ENCODE peak calls at places on chromosomes 12 and 14, in ten cellular contexts. C is pancreas; F is left ventricle myocardium inferior; T is neuronal stem cell; I is aorta; P is tibial nerve; K is heart right ventricle; B is naive thymus-derived CD4-positive, alpha-beta T cell; W is stomach; A is IMR-90. E is an unnamed sample.

GRCh38 chr12:121226399-121226798 is 16.5 kb downstream of the P2RX4 start:
- DNase-seq in B (no peak), I (no peak), A (no peak), C (no peak), W (no peak), F (no peak), K (no peak), P (no peak), T (no peak), E (no peak)

GRCh38 chr12:53207042-53207441 is at the start of gene ITGB7:
- DNase-seq in W (peak; percentile 52), B (peak; percentile 59), C (no peak), T (no peak), A (no peak), I (peak; percentile 49), P (no peak), K (no peak), F (no peak), E (peak; percentile 75)

GRCh38 chr14:33917664-33918063 is 33.2 kb downstream of the EGLN3 start:
- DNase-seq in P (no peak), K (no peak), F (no peak), I (no peak), W (no peak), C (no peak), B (no peak), T (no peak), A (no peak), E (no peak)

GRCh38 chr12:67826946-67827719 is 162.1 kb upstream of the IFNG-AS1 start:
- DNase-seq in T (no peak), B (no peak), W (no peak), A (peak; percentile 66), I (no peak), C (no peak), F (no peak), P (no peak), K (no peak), E (no peak)

GRCh38 chr12:57737467-57738141 is 938 bp downstream of the AGAP2 start:
- DNase-seq in K (no peak), C (peak; percentile 71), I (no peak), F (no peak), W (no peak), B (no peak), T (no peak), P (no peak), A (peak; percentile 7), E (no peak)

GRCh38 chr14:101460986-101461750 is 100.1 kb upstream of the DIO3 start:
- DNase-seq in I (no peak), A (no peak), F (no peak), B (no peak), K (no peak), C (peak; percentile 47), W (peak; percentile 18), P (no peak), T (no peak), E (no peak)

GRCh38 chr14:56423591-56423991 is 156.0 kb upstream of the TMEM260 start:
- DNase-seq in A (peak; percentile 66), P (no peak), B (no peak), T (no peak), W (no peak), I (no peak), K (no peak), F (no peak), C (no peak), E (no peak)

GRCh38 chr12:118528625-118529024 is 152.3 kb downstream of the SUDS3 start:
- DNase-seq in W (no peak), C (no peak), A (no peak), P (no peak), B (no peak), T (no peak), F (no peak), I (no peak), K (no peak), E (no peak)

GRCh38 chr12:89038831-89039509 is 313.3 kb downstream of the DUSP6 start:
- DNase-seq in B (peak; percentile 33), C (no peak), A (no peak), P (no peak), F (no peak), T (no peak), K (no peak), I (no peak), W (no peak), E (no peak)

GRCh38 chr12:30462249-30462648 is 233.4 kb downstream of the IPO8 start:
- DNase-seq in T (no peak), K (no peak), I (no peak), C (no peak), W (no peak), B (no peak), A (no peak), P (no peak), F (no peak), E (no peak)

GRCh38 chr12:6549379-6550151 is 6.3 kb downstream of the IFFO1 start:
- DNase-seq in F (no peak), A (no peak), W (no peak), K (no peak), C (no peak), P (no peak), T (no peak), B (no peak), I (peak; percentile 47), E (no peak)

GRCh38 chr14:97426776-97427175 is 629.6 kb downstream of the VRK1 start:
- DNase-seq in A (no peak), W (no peak), P (no peak), B (no peak), I (no peak), F (no peak), T (no peak), K (no peak), C (no peak), E (no peak)

GRCh38 chr12:91630906-91631305 is 448.3 kb upstream of the DCN start:
- DNase-seq in K (no peak), C (no peak), W (no peak), F (no peak), P (no peak), I (no peak), B (no peak), T (no peak), A (no peak), E (no peak)

GRCh38 chr12:109821968-109822367 is 11.2 kb downstream of the TRPV4 start:
- DNase-seq in C (no peak), B (no peak), I (no peak), T (no peak), P (no peak), F (no peak), K (no peak), A (no peak), W (no peak), E (no peak)

GRCh38 chr12:6067152-6067916 is 57.1 kb downstream of the VWF start:
- DNase-seq in K (no peak), I (no peak), W (peak; percentile 40), B (no peak), T (no peak), C (no peak), F (no peak), P (peak; percentile 32), A (peak; percentile 28), E (no peak)

GRCh38 chr12:120249875-120250795 is 15.4 kb downstream of the PXN start:
- DNase-seq in W (no peak), K (peak; percentile 84), B (no peak), C (no peak), P (peak; percentile 92), F (peak; percentile 90), I (peak; percentile 65), A (no peak), T (no peak), E (peak; percentile 30)

GRCh38 chr14:54438703-54439102 is 2.5 kb downstream of the CNIH1 start:
- DNase-seq in A (no peak), B (no peak), T (no peak), I (no peak), K (no peak), W (no peak), F (no peak), P (no peak), C (no peak), E (no peak)
- H3K4me1 ChIP-seq in A (peaks cover 13% of the 10 kb centered on the region), B (peaks cover 23% of the 10 kb centered on the region), T (peaks cover 11% of the 10 kb centered on the region), I (peaks cover 9% of the 10 kb centered on the region), K (peaks cover 26% of the 10 kb centered on the region), W (peaks cover 61% of the 10 kb centered on the region), F (peaks cover 70% of the 10 kb centered on the region), P (peaks cover 12% of the 10 kb centered on the region), C (peaks cover 3% of the 10 kb centered on the region), E (peaks cover 22% of the 10 kb centered on the region)

DNA sequence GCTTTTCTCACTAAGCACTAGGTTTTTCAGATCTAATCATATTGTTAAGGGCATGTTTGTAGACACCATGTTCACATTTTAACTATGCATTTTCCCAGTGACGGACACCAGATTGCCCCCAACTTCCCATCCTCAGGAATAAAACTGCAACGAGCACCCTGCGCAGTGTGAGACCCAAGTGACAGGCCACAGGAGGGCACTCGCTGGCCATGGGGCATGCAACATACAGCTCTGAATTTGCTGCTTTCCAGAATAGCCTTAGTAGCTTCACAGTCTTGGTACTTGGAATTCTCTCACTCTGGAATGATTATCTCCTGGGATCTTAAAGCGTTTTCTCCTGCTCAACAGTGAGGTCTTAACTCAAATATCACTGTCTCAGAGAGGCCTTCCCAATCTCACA is 983 bp upstream of the DDX47 start:
- DNase-seq in B (no peak), C (no peak), P (no peak), F (no peak), A (no peak), T (no peak), K (no peak), I (no peak), W (no peak), E (no peak)
- H3K4me1 ChIP-seq in B (peaks cover 51% of the 10 kb centered on the region), C (no peaks in the 10 kb centered on the region), P (peaks cover 20% of the 10 kb centered on the region), F (peaks cover 68% of the 10 kb centered on the region), A (peaks cover 9% of the 10 kb centered on the region), T (peaks cover 10% of the 10 kb centered on the region), K (peaks cover 12% of the 10 kb centered on the region), I (peaks cover 10% of the 10 kb centered on the region), W (peaks cover 46% of the 10 kb centered on the region), E (peaks cover 61% of the 10 kb centered on the region)

GRCh38 chr12:47822863-47823262 is 3.2 kb upstream of the HDAC7 start:
- DNase-seq in A (no peak), I (peak; percentile 23), W (no peak), P (no peak), C (no peak), T (no peak), F (no peak), K (no peak), B (no peak), E (no peak)
- H3K4me1 ChIP-seq in A (peaks cover 25% of the 10 kb centered on the region), I (peaks cover 13% of the 10 kb centered on the region), W (peaks cover 90% of the 10 kb centered on the region), P (peaks cover 61% of the 10 kb centered on the region), C (peaks cover 14% of the 10 kb centered on the region), T (peaks cover 32% of the 10 kb centered on the region), F (peaks cover 94% of the 10 kb centered on the region), K (peaks cover 71% of the 10 kb centered on the region), B (peaks cover 82% of the 10 kb centered on the region), E (peaks cover 78% of the 10 kb centered on the region)

GRCh38 chr14:55062517-55063351 is 11.3 kb downstream of the MAPK1IP1L start:
- DNase-seq in T (no peak), P (no peak), K (peak; percentile 57), C (no peak), I (no peak), B (no peak), A (no peak), F (peak; percentile 68), W (no peak), E (no peak)

GRCh38 chr14:55066223-55066622 is 14.8 kb downstream of the MAPK1IP1L start:
- DNase-seq in C (no peak), K (no peak), T (no peak), A (no peak), B (no peak), I (no peak), P (no peak), W (no peak), F (no peak), E (no peak)

GRCh38 chr14:55071051-55071450 is 19.6 kb downstream of the MAPK1IP1L start:
- DNase-seq in B (no peak), K (no peak), A (peak; percentile 50), P (no peak), F (no peak), I (no peak), W (no peak), T (no peak), C (no peak), E (no peak)

GRCh38 chr14:55065411-55065810 is 14.0 kb downstream of the MAPK1IP1L start:
- DNase-seq in C (no peak), F (no peak), P (no peak), K (no peak), T (no peak), A (no peak), W (no peak), B (no peak), I (no peak), E (no peak)
- H3K4me1 ChIP-seq in C (no peaks in the 10 kb centered on the region), F (peaks cover 63% of the 10 kb centered on the region), P (no peaks in the 10 kb centered on the region), K (peaks cover 16% of the 10 kb centered on the region), T (no peaks in the 10 kb centered on the region), A (peaks cover 6% of the 10 kb centered on the region), W (peaks cover 37% of the 10 kb centered on the region), B (no peaks in the 10 kb centered on the region), I (no peaks in the 10 kb centered on the region), E (peaks cover 3% of the 10 kb centered on the region)

E was measured in CD8-positive, alpha-beta memory T cell.